ENCODE peak calls at places on chromosomes 13 and 19, in six cellular contexts. X is ELF-1; E is stimulated activated CD8-positive, alpha-beta memory T cell treated with anti-CD3 and anti-CD28 coated beads, Interleukin-4, amount 100 ng/mL, for 1 hour; D is hepatic stellate cell; R is left colon; A is GF-D8. V is an unnamed sample.
A peak's percentile ranks its signal among the peaks of the same experiment; 100 is the strongest.

GRCh38 chr13:83618966-83619365 is 263.3 kb downstream of the SLITRK1 start:
- DNase-seq in A (no peak), R (no peak), X (no peak), E (no peak), D (no peak), V (peak; percentile 26)

GRCh38 chr13:57632276-57633140 is 964 bp downstream of the PCDH17 start:
- DNase-seq in R (no peak), A (no peak), E (no peak), D (no peak), X (peak; percentile 50), V (no peak)

GRCh38 chr13:112333756-112334543 is 42.2 kb upstream of the SPACA7 start:
- DNase-seq in A (no peak), D (no peak), E (no peak), X (no peak), R (no peak), V (peak; percentile 18)

GRCh38 chr19:21593934-21594844 is 88.8 kb downstream of the ZNF429 start:
- DNase-seq in D (no peak), A (peak; percentile 94), E (no peak), X (no peak), R (no peak), V (no peak)

GRCh38 chr19:15330801-15331418 is 1.4 kb downstream of the BRD4 start:
- DNase-seq in E (no peak), R (no peak), A (no peak), X (peak; percentile 69), D (peak; percentile 82), V (peak; percentile 76)

GRCh38 chr13:40187836-40188591 is 478.4 kb downstream of the FOXO1 start:
- DNase-seq in X (peak; percentile 46), R (no peak), A (no peak), D (no peak), E (peak; percentile 33), V (no peak)

GRCh38 chr13:98462241-98462882 is 114.5 kb downstream of the STK24 start:
- DNase-seq in E (no peak), D (no peak), R (no peak), A (no peak), X (no peak), V (no peak)

GRCh38 chr19:1169921-1170885 is 3.9 kb downstream of the SBNO2 start:
- DNase-seq in X (no peak), R (no peak), A (no peak), E (no peak), D (no peak), V (no peak)

GRCh38 chr13:99086149-99086868 is 108.4 kb upstream of the DOCK9 start:
- DNase-seq in R (peak; percentile 71), A (no peak), E (peak; percentile 46), D (peak; percentile 78), X (no peak), V (peak; percentile 38)

GRCh38 chr13:30159446-30159839 is 147.9 kb downstream of the KATNAL1 start:
- DNase-seq in D (peak; percentile 79), E (no peak), R (no peak), X (no peak), A (no peak), V (peak; percentile 58)

GRCh38 chr13:40673061-40673397 is 6.6 kb upstream of the FOXO1 start:
- DNase-seq in A (no peak), X (no peak), D (no peak), R (no peak), E (no peak), V (no peak)

GRCh38 chr13:25743426-25743825 is 308.4 kb downstream of the SHISA2 start:
- DNase-seq in D (no peak), X (no peak), A (no peak), E (no peak), R (no peak), V (no peak)

GRCh38 chr13:99979453-99980200 is 2.0 kb upstream of the ZIC2 start:
- DNase-seq in E (no peak), R (no peak), X (peak; percentile 86), A (no peak), D (no peak), V (peak; percentile 82)

V was measured in MG63.